ENCODE peak calls at places on chromosomes 6 and 20, in five cellular contexts. C is IMR-90, B is mesenchymal stem cell, Y is trophoblast cell, S is mesendoderm. T is an unnamed sample.
A peak's percentile ranks its signal among the peaks of the same experiment; 100 is the strongest.

GRCh38 chr6:44851176-44851575 is 463.7 kb downstream of the CDC5L start:
- DNase-seq in C (peak; percentile 17), B (no peak), Y (no peak), S (no peak), T (no peak)

GRCh38 chr20:35820715-35821114 is 48.9 kb downstream of the PHF20 start:
- DNase-seq in C (peak; percentile 52), B (peak; percentile 57), Y (no peak), S (no peak), T (no peak)

GRCh38 chr6:126039284-126039683 is 52.9 kb downstream of the TRMT11 start:
- DNase-seq in C (peak; percentile 49), B (peak; percentile 16), Y (no peak), S (peak; percentile 64), T (no peak)

GRCh38 chr6:68634503-68635411 is at the start of gene ADGRB3:
- DNase-seq in C (peak; percentile 47), B (peak; percentile 83), Y (peak; percentile 15), S (peak; percentile 84), T (peak; percentile 77)

GRCh38 chr20:2603816-2604505 is 48.5 kb upstream of the NOP56 start:
- DNase-seq in C (no peak), B (no peak), Y (no peak), S (no peak), T (no peak)

GRCh38 chr6:70325009-70325408 is 22.1 kb upstream of the COL9A1 start:
- DNase-seq in C (no peak), B (no peak), Y (no peak), S (no peak), T (no peak)

GRCh38 chr6:35496851-35497570 is at the start of gene TEAD3:
- DNase-seq in C (peak; percentile 56), B (peak; percentile 68), Y (peak; percentile 56), S (peak; percentile 92), T (peak; percentile 82)

GRCh38 chr6:125252891-125253290 is 48.9 kb downstream of the HDDC2 start:
- DNase-seq in C (peak; percentile 76), B (peak; percentile 7), Y (no peak), S (no peak), T (no peak)

GRCh38 chr20:25486377-25486776 is 78.9 kb downstream of the GINS1 start:
- DNase-seq in C (peak; percentile 40), B (no peak), Y (no peak), S (no peak), T (no peak)

GRCh38 chr6:143514996-143515760 is 3.7 kb upstream of the FUCA2 start:
- DNase-seq in C (no peak), B (no peak), Y (no peak), S (no peak), T (no peak)

GRCh38 chr20:58713801-58714339 is 21.3 kb downstream of the NPEPL1 start:
- DNase-seq in C (no peak), B (no peak), Y (no peak), S (no peak), T (peak; percentile 18)

GRCh38 chr6:27133281-27134227 is 113.9 kb upstream of the PRSS16 start:
- DNase-seq in C (peak; percentile 78), B (peak; percentile 91), Y (peak; percentile 80), S (peak; percentile 92), T (peak; percentile 79)

GRCh38 chr6:26312096-26312463 is 52.9 kb upstream of the BTN3A2 start:
- DNase-seq in C (no peak), B (peak; percentile 68), Y (no peak), S (no peak), T (no peak)

GRCh38 chr6:119237177-119237715 is 112.3 kb downstream of the MAN1A1 start:
- DNase-seq in C (no peak), B (no peak), Y (no peak), S (no peak), T (no peak)

GRCh38 chr6:167000759-167001158 is 1.6 kb downstream of the CEP43 start:
- DNase-seq in C (no peak), B (no peak), Y (no peak), S (no peak), T (no peak)

GRCh38 chr20:63915471-63915870 is 20.5 kb downstream of the DNAJC5 start:
- DNase-seq in C (no peak), B (no peak), Y (no peak), S (no peak), T (no peak)

GRCh38 chr6:44161997-44162338 is 3.3 kb downstream of the CAPN11 start:
- DNase-seq in C (peak; percentile 67), B (no peak), Y (no peak), S (no peak), T (no peak)

GRCh38 chr6:453152-453551 is 61.6 kb downstream of the IRF4 start:
- DNase-seq in C (no peak), B (no peak), Y (no peak), S (no peak), T (peak; percentile 29)

GRCh38 chr6:156379946-156380707 is 397.1 kb upstream of the ARID1B start:
- DNase-seq in C (peak; percentile 59), B (peak; percentile 46), Y (peak; percentile 68), S (peak; percentile 35), T (no peak)

GRCh38 chr6:54958446-54958845 is 111.9 kb downstream of the FAM83B start:
- DNase-seq in C (no peak), B (no peak), Y (no peak), S (no peak), T (no peak)

GRCh38 chr6:143510991-143511891 is at the start of gene FUCA2:
- DNase-seq in C (peak; percentile 87), B (peak; percentile 92), Y (peak; percentile 75), S (peak; percentile 93), T (peak; percentile 94)

GRCh38 chr20:21099653-21100589 is 6.2 kb downstream of the LINC00237 start:
- DNase-seq in C (peak; percentile 4), B (peak; percentile 18), Y (peak; percentile 20), S (peak; percentile 61), T (peak; percentile 52)

GRCh38 chr20:1037039-1037438 is 34.9 kb upstream of the RSPO4 start:
- DNase-seq in C (no peak), B (no peak), Y (no peak), S (no peak), T (no peak)

GRCh38 chr6:133991096-133991593 is 38.1 kb downstream of the TBPL1 start:
- DNase-seq in C (peak; percentile 90), B (peak; percentile 50), Y (no peak), S (peak; percentile 39), T (no peak)

GRCh38 chr20:58102744-58103516 is 125.5 kb downstream of the ANKRD60 start:
- DNase-seq in C (no peak), B (no peak), Y (no peak), S (no peak), T (no peak)

GRCh38 chr6:1461736-1462135 is 72.4 kb downstream of the FOXF2 start:
- DNase-seq in C (no peak), B (no peak), Y (no peak), S (no peak), T (no peak)

DNA sequence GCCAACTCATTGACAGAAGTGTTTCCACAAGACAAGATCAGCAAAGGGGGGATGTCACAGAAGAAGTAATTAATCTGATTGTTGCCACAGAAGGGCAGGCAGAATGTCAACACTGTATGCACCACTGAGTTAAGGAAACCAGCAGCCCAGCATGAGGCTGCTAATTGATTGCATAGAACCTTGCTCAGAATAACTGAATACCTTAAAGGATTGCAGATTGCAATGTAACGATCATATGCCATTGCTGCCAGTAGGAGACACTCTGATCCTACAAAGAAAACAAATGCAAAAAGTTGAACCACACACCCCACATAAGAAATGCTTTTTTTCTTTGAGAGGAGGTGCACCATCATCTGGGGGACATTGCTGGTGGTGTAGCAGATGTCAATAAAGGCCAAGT is 13.1 kb downstream of the OR5V1 start:
- DNase-seq in C (no peak), B (no peak), Y (no peak), S (peak; percentile 60), T (no peak)
- H3K18ac ChIP-seq in C (no peak overlapping the region), B (no peak overlapping the region), Y (no peak overlapping the region), S (no peak overlapping the region), T (no peak overlapping the region)

GRCh38 chr6:6892706-6893601 is 214.8 kb upstream of the RREB1 start:
- DNase-seq in C (no peak), B (no peak), Y (no peak), S (no peak), T (no peak)
- H3K18ac ChIP-seq in C (no peak overlapping the region), B (no peak overlapping the region), Y (no peak overlapping the region), S (no peak overlapping the region), T (no peak overlapping the region)

GRCh38 chr20:62640870-62641748 is 1.2 kb upstream of the SLCO4A1 start:
- DNase-seq in C (no peak), B (no peak), Y (no peak), S (no peak), T (no peak)

GRCh38 chr20:62642666-62643520 is 590 bp downstream of the SLCO4A1 start:
- DNase-seq in C (peak; percentile 4), B (no peak), Y (no peak), S (no peak), T (peak; percentile 49)

GRCh38 chr20:62644044-62644795 is 1.9 kb downstream of the SLCO4A1 start:
- DNase-seq in C (no peak), B (no peak), Y (no peak), S (no peak), T (no peak)

GRCh38 chr20:62643521-62644043 is 1.3 kb downstream of the SLCO4A1 start:
- DNase-seq in C (peak; percentile 18), B (no peak), Y (no peak), S (no peak), T (no peak)

DNA sequence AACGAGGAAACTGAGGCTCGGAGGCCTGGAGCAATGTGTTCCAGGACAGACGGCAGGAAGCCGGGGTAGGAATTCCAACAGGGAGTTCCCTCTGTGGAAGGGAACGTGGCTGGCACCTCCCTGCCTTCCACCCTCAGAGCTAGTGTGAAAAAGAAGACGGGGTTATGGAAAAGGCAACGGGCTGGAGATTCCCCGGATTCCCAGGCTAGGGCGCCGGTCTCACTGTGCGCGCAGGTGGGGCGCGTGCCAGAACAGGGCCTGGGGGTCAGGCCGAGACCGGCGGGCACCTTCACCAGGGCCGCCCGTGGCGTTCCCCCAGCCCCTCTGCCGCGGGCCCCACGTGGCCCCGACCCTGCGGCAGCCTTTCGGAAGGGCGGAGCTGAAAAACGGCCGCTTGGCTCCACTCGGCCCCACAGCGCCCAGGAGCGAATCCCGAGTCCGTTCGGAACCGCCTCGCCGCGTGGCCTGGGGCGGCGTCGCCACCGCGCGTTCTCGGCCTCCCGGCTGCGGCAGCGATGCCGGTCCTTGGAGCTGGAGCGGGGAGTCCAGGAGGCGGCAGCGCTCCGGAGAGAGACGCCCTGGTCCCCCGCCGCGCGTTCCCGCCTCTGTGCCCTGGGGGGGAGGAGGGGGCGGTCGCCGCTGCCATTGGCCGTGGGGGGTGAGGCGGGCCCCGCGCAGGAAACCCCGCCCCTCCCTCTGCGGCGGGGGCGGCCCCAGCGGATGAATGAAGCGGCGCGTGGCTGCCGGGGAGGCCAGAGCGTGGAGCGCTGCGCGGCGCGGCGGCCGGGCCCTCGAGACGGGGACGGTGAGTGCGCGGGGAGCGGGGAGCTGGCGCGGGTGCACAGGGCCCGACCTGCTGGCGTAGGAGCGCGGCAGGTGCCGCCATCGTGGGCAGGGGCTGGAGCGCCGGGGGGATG is at the start of gene SLCO4A1:
- DNase-seq in C (peak; percentile 44), B (no peak), Y (peak; percentile 49), S (peak; percentile 46), T (peak; percentile 66)
- H3K18ac ChIP-seq in C (no peak within 1 kb of the TSS), B (no peak within 1 kb of the TSS), Y (no peak within 1 kb of the TSS), S (no peak within 1 kb of the TSS), T (peak within 1 kb of the TSS; percentile 6)

DNA sequence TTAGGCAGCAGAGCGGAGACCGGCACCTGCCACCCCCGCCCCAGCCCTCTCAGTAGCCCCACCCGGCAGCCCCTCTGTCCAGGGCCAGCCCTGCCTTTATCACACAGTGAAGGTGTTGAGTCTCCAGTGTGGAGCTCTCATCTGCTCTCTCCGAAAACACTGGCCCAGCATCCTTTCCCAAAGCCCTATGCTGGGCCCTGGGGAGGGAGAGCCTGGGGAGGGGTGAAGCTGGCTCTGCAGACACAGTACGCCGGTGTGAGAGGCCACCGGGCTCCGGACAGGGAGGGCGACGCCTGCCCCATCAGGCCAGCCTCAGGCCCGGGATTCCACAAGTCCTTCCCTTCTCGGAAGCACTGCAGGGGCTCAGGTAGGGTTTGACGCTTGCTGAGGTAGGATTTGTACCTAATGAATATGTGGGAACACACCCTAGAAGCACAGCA is 186.9 kb downstream of the ERMARD start:
- DNase-seq in C (no peak), B (no peak), Y (no peak), S (no peak), T (no peak)
- H3K18ac ChIP-seq in C (no peak overlapping the region), B (no peak overlapping the region), Y (no peak overlapping the region), S (no peak overlapping the region), T (no peak overlapping the region)